ENCODE peak calls at places on chromosomes 1 and 21, in four cellular contexts. U is neural crest cell, W is fibroblast of mammary gland, Q is left ventricle myocardium inferior. S is an unnamed sample.

GRCh38 chr1:183349201-183349711 is 68.9 kb downstream of the NMNAT2 start:
- DNase-seq in W (peak; percentile 52), U (no peak), Q (no peak), S (no peak)

GRCh38 chr1:62991152-62991551 is 207.2 kb downstream of the ATG4C start:
- DNase-seq in U (no peak), Q (no peak), W (no peak), S (no peak)

GRCh38 chr21:26843912-26844257 is 1.3 kb downstream of the ADAMTS1 start:
- DNase-seq in U (no peak), Q (no peak), W (peak; percentile 67), S (no peak)

GRCh38 chr1:53145942-53146708 is 3.7 kb upstream of the SLC1A7 start:
- DNase-seq in W (peak; percentile 99), U (no peak), Q (peak; percentile 28), S (no peak)

GRCh38 chr1:95408506-95409136 is 174.6 kb downstream of the RWDD3 start:
- DNase-seq in U (no peak), W (no peak), Q (no peak), S (no peak)

GRCh38 chr1:79711001-79711431 is 704.5 kb upstream of the ADGRL4 start:
- DNase-seq in W (peak; percentile 53), Q (no peak), U (no peak), S (no peak)

GRCh38 chr21:44267655-44268142 is 6.0 kb upstream of the DNMT3L start:
- DNase-seq in U (no peak), Q (no peak), W (peak; percentile 5), S (no peak)

GRCh38 chr1:226553594-226554279 is 5.2 kb downstream of the STUM start:
- DNase-seq in U (no peak), Q (no peak), W (no peak), S (no peak)

GRCh38 chr1:108107658-108108057 is 92.5 kb downstream of the SLC25A24 start:
- DNase-seq in U (no peak), W (peak; percentile 78), Q (no peak), S (no peak)

GRCh38 chr1:180026556-180026955 is 71.9 kb downstream of the CEP350 start:
- DNase-seq in U (no peak), W (peak; percentile 17), Q (no peak), S (no peak)

GRCh38 chr1:28147264-28148094 is 29.0 kb downstream of the PTAFR start:
- DNase-seq in Q (no peak), W (no peak), U (no peak), S (no peak)

GRCh38 chr1:23478896-23479790 is 4.8 kb downstream of the ASAP3 start:
- DNase-seq in W (peak; percentile 97), U (no peak), Q (peak; percentile 87), S (no peak)

GRCh38 chr1:197619008-197619640 is 156.2 kb downstream of the DENND1B start:
- DNase-seq in Q (no peak), U (no peak), W (peak; percentile 42), S (no peak)

GRCh38 chr1:164588388-164589341 is 29.7 kb downstream of the PBX1 start:
- DNase-seq in U (peak; percentile 37), W (peak; percentile 70), Q (peak; percentile 81), S (peak; percentile 16)

GRCh38 chr1:198619375-198620140 is 19.3 kb upstream of the PTPRC start:
- DNase-seq in U (no peak), Q (no peak), W (no peak), S (no peak)

GRCh38 chr21:37294674-37295073 is 27.5 kb upstream of the VPS26C start:
- DNase-seq in W (no peak), U (no peak), Q (no peak), S (peak; percentile 24)

GRCh38 chr1:37945743-37946702 is 830 bp downstream of the INPP5B start:
- DNase-seq in U (no peak), W (peak; percentile 90), Q (peak; percentile 50), S (peak; percentile 24)

GRCh38 chr1:37430074-37430985 is 44.0 kb upstream of the ZC3H12A start:
- DNase-seq in W (no peak), U (no peak), Q (no peak), S (no peak)

GRCh38 chr1:23779826-23780371 is 1.7 kb downstream of the PITHD1 start:
- DNase-seq in W (peak; percentile 76), U (no peak), Q (no peak), S (no peak)

GRCh38 chr1:45569962-45570581 is 13.8 kb upstream of the NASP start:
- DNase-seq in U (peak; percentile 63), Q (peak; percentile 44), W (peak; percentile 84), S (peak; percentile 71)

GRCh38 chr1:26529405-26529654 is 231 bp upstream of the RPS6KA1 start:
- DNase-seq in Q (no peak), U (no peak), W (no peak), S (no peak)

GRCh38 chr1:229381234-229381633 is 38.4 kb upstream of the CCSAP start:
- DNase-seq in U (no peak), Q (no peak), W (no peak), S (no peak)

GRCh38 chr1:93579891-93580290 is 101.7 kb downstream of the BCAR3 start:
- DNase-seq in Q (peak; percentile 52), U (no peak), W (peak; percentile 98), S (no peak)

GRCh38 chr1:211036701-211037494 is 97.0 kb downstream of the KCNH1 start:
- DNase-seq in U (no peak), W (peak; percentile 76), Q (no peak), S (no peak)

GRCh38 chr1:46274224-46275029 is 26.9 kb downstream of the RAD54L start:
- DNase-seq in Q (no peak), U (no peak), W (no peak), S (no peak)

GRCh38 chr1:96388421-96389310 is 332.9 kb upstream of the PTBP2 start:
- DNase-seq in W (peak; percentile 51), Q (no peak), U (no peak), S (no peak)

GRCh38 chr1:12518956-12519707 is 98.9 kb downstream of the DHRS3 start:
- DNase-seq in Q (peak; percentile 80), W (peak; percentile 85), U (no peak), S (no peak)

GRCh38 chr1:43008425-43009108 is 49.9 kb upstream of the SLC2A1 start:
- DNase-seq in Q (no peak), U (peak; percentile 60), W (no peak), S (peak; percentile 52)

GRCh38 chr1:79982218-79982617 is 975.7 kb upstream of the ADGRL4 start:
- DNase-seq in U (no peak), W (peak; percentile 89), Q (peak; percentile 83), S (peak; percentile 16)

GRCh38 chr1:21291184-21291583 is 921 bp upstream of the ECE1 start:
- DNase-seq in Q (no peak), U (no peak), W (no peak), S (no peak)

GRCh38 chr1:53580009-53580400 is 120.8 kb downstream of the DMRTB1 start:
- DNase-seq in U (no peak), W (no peak), Q (no peak), S (no peak)

GRCh38 chr1:23177438-23178380 is 9.1 kb upstream of the LUZP1 start:
- DNase-seq in W (peak; percentile 62), U (peak; percentile 69), Q (peak; percentile 88), S (peak; percentile 94)

GRCh38 chr1:228860911-228861829 is 125.9 kb downstream of the RHOU start:
- DNase-seq in Q (no peak), U (no peak), W (peak; percentile 83), S (no peak)

GRCh38 chr1:33341190-33341589 is 20.3 kb upstream of the A3GALT2 start:
- DNase-seq in Q (no peak), U (no peak), W (peak; percentile 86), S (no peak)

GRCh38 chr1:33342041-33342723 is 21.3 kb upstream of the A3GALT2 start:
- DNase-seq in U (no peak), W (peak; percentile 99), Q (peak; percentile 80), S (no peak)

GRCh38 chr1:33337994-33338494 is 17.1 kb upstream of the A3GALT2 start:
- DNase-seq in Q (no peak), W (peak; percentile 85), U (no peak), S (no peak)

GRCh38 chr1:33338495-33339211 is 17.8 kb upstream of the A3GALT2 start:
- DNase-seq in Q (peak; percentile 57), U (peak; percentile 27), W (peak; percentile 97), S (no peak)

GRCh38 chr1:33339413-33339812 is 18.5 kb upstream of the A3GALT2 start:
- DNase-seq in U (no peak), W (peak; percentile 56), Q (no peak), S (no peak)
- TF ChIP-seq CTCF in U (no peak), W (peak; percentile 40), Q (peak; percentile 23), S (no peak)

DNA sequence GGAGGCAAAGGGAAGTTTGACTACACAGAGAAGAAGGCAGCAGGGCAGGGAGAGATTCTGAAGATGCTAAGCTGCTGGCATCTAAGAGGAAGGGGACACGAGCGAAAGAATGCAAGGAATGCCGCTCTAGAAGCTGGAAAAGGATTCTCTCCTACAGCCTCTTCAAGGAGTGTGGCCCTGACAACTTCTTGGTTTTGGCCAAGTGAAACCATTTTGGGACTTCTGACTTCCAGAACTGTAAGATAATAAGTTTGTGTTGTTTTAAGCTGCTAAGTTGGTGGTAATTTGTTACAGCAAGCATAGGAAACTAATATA is 28.5 kb downstream of the MGST3 start:
- DNase-seq in U (no peak), Q (no peak), W (no peak), S (no peak)
- TF ChIP-seq CTCF in U (no peak), Q (no peak), W (no peak), S (no peak)

GRCh38 chr1:231319080-231319479 is 18.6 kb downstream of the EXOC8 start:
- DNase-seq in Q (no peak), U (no peak), W (no peak), S (no peak)

GRCh38 chr1:231326248-231326647 is 11.4 kb downstream of the EXOC8 start:
- DNase-seq in U (no peak), Q (no peak), W (no peak), S (no peak)

GRCh38 chr1:231324660-231325059 is 13.0 kb downstream of the EXOC8 start:
- DNase-seq in U (no peak), W (no peak), Q (no peak), S (no peak)

GRCh38 chr1:231318568-231318967 is 19.1 kb downstream of the EXOC8 start:
- DNase-seq in W (no peak), U (no peak), Q (no peak), S (no peak)

DNA sequence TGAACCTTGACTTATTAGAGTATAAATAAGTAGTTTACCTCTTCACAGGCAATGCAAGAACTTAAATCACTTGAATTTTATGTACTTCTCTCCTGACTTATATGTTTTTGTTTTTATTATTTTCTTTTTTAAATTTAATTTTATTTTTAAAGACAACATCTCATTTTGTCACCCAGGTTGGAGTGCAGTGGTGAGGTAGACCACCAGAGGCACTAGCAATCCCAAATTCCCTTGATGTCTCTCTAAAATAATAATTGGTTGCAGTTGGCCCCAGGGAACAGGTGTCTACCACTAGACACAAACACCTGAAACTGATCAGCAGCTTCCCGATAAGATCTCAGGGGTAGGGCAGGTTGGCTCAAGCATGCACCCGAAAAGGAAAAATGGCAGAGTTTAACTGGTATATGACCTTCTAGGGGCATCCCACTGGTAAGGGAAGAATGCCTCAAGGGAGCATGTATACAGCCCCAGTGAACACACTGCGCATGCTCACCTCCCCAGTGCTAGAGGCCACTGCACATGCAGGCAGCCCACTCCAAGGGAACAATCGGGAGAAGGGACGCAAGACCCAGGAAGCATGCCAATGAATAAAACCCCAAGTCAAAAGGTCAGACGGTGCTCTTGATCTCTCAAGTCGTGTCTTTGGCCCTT is 14.6 kb downstream of the EXOC8 start:
- DNase-seq in Q (no peak), U (no peak), W (no peak), S (no peak)
- TF ChIP-seq CTCF in Q (no peak), U (peak; percentile 38), W (no peak), S (no peak)

DNA sequence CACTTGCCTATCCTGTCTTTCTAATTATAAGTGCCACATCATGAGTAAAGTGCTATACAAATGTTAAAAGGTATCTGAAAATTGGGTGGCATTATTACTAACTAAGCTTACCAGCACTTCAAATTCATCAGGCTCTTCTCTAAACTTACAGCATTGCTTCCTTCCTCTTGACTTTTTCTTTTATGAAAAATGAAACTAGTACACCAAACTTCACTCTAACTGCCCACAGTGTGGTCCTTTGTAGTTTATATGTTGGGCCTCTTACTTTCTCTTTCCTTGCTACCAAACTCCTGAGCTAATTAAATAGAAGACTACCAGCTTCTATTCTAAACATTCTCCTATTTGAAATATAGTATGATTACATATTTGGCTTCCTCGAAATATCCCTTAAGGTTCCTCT is 81.8 kb downstream of the NOTCH2 start:
- DNase-seq in Q (no peak), W (no peak), U (no peak), S (no peak)
- TF ChIP-seq CTCF in Q (no peak), W (no peak), U (no peak), S (no peak)